ENCODE peak calls at places on chromosomes 1 and 21, in five cellular contexts. Y is upper lobe of right lung, B is mammary epithelial cell, E is heart left ventricle, L is breast epithelium. G is an unnamed sample.

GRCh38 chr1:180311011-180311730 is 81.1 kb downstream of the LHX4 start:
- DNase-seq in B (no peak), L (no peak), Y (no peak), E (no peak), G (no peak)

GRCh38 chr1:70038025-70038424 is 167.4 kb downstream of the LRRC40 start:
- DNase-seq in L (no peak), B (peak; percentile 95), E (no peak), Y (no peak), G (peak; percentile 65)

GRCh38 chr21:36045993-36046392 is 14.3 kb downstream of the SETD4 start:
- DNase-seq in Y (no peak), L (no peak), B (no peak), E (no peak), G (no peak)

GRCh38 chr1:220527279-220528048 is 472 bp upstream of the MARK1 start:
- DNase-seq in L (no peak), Y (no peak), B (peak; percentile 5), E (peak; percentile 57), G (no peak)

GRCh38 chr21:37554661-37555379 is 188.2 kb downstream of the DYRK1A start:
- DNase-seq in E (no peak), L (no peak), Y (no peak), B (no peak), G (no peak)

GRCh38 chr1:235644693-235645305 is 4.8 kb downstream of the GNG4 start:
- DNase-seq in E (no peak), Y (no peak), B (no peak), L (no peak), G (no peak)

GRCh38 chr1:47786301-47786700 is 210.9 kb downstream of the TRABD2B start:
- DNase-seq in L (no peak), B (no peak), E (no peak), Y (no peak), G (no peak)

GRCh38 chr21:41614456-41615010 is 106.6 kb upstream of the TMPRSS2 start:
- DNase-seq in Y (no peak), E (no peak), B (no peak), L (no peak), G (no peak)

GRCh38 chr1:43830802-43831201 is 102.8 kb upstream of the ARTN start:
- DNase-seq in L (no peak), E (no peak), Y (no peak), B (no peak), G (no peak)

GRCh38 chr1:156767879-156768608 is 709 bp downstream of the PRCC start:
- DNase-seq in B (peak; percentile 31), L (no peak), E (peak; percentile 39), Y (peak; percentile 79), G (no peak)

GRCh38 chr1:150973258-150973825 is 1.3 kb downstream of the CERS2 start:
- DNase-seq in Y (peak; percentile 72), L (no peak), E (peak; percentile 41), B (no peak), G (no peak)

GRCh38 chr1:231428392-231428791 is 6.3 kb upstream of the EGLN1 start:
- DNase-seq in Y (no peak), B (no peak), E (no peak), L (no peak), G (no peak)

GRCh38 chr1:231423648-231424047 is 1.6 kb upstream of the EGLN1 start:
- DNase-seq in Y (no peak), E (no peak), B (no peak), L (no peak), G (no peak)

GRCh38 chr1:231422798-231423309 is 767 bp upstream of the EGLN1 start:
- DNase-seq in Y (no peak), L (no peak), B (no peak), E (no peak), G (no peak)

GRCh38 chr1:231421971-231422797 is at the start of gene EGLN1:
- DNase-seq in B (peak; percentile 87), E (peak; percentile 90), L (peak; percentile 72), Y (peak; percentile 95), G (peak; percentile 72)

GRCh38 chr1:231424950-231425805 is 3.1 kb upstream of the EGLN1 start:
- DNase-seq in Y (no peak), L (no peak), E (peak; percentile 79), B (no peak), G (no peak)
- H3K36me3 ChIP-seq in Y (no peaks in the 10 kb centered on the region), L (no peaks in the 10 kb centered on the region), E (no peaks in the 10 kb centered on the region), B (no peaks in the 10 kb centered on the region), G (no peaks in the 10 kb centered on the region)

GRCh38 chr1:82225407-82226197 is 424.9 kb downstream of the ADGRL2 start:
- DNase-seq in Y (no peak), L (no peak), B (peak; percentile 77), E (no peak), G (no peak)

GRCh38 chr1:82220754-82221153 is 420.0 kb downstream of the ADGRL2 start:
- DNase-seq in E (no peak), B (no peak), Y (no peak), L (no peak), G (no peak)

GRCh38 chr1:82223091-82223490 is 422.4 kb downstream of the ADGRL2 start:
- DNase-seq in L (no peak), E (no peak), Y (no peak), B (no peak), G (no peak)

DNA sequence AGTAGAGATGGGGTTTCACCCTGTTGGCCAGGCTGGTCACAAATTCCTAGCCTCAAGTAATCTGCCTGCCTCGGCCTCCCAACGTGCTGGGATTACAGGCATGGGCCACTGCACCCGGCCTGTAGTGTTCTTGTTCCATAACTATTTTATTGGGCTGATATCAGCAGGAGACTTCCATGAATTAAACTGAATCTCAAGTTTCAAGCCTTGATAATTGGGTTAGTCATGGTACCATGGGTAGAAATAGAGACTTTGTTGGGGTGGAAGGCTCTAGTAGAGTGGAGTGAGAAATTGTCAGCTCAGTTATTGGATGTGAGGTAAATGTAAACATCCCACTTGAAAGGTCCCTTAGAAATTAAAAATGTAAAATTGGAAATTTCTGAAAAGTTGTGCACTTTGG is 419.1 kb downstream of the ADGRL2 start:
- DNase-seq in B (no peak), L (no peak), E (no peak), Y (no peak), G (no peak)
- H3K9me3 ChIP-seq in B (no peaks in the 10 kb centered on the region), L (no peaks in the 10 kb centered on the region), E (no peaks in the 10 kb centered on the region), Y (no peaks in the 10 kb centered on the region), G (no peaks in the 10 kb centered on the region)

GRCh38 chr1:228323401-228323800 is 83.2 kb downstream of the TRIM11 start:
- DNase-seq in B (no peak), Y (no peak), L (no peak), E (no peak), G (peak; percentile 23)
- H3K36me3 ChIP-seq in B (no peaks in the 10 kb centered on the region), Y (peaks cover 24% of the 10 kb centered on the region), L (peaks cover 15% of the 10 kb centered on the region), E (peaks cover 91% of the 10 kb centered on the region), G (no peaks in the 10 kb centered on the region)

GRCh38 chr1:247164694-247165093 is 7.1 kb downstream of the ZNF124 start:
- DNase-seq in Y (no peak), E (no peak), B (no peak), L (no peak), G (no peak)
- H3K9me3 ChIP-seq in Y (peaks cover 67% of the 10 kb centered on the region), E (peaks cover 60% of the 10 kb centered on the region), B (peaks cover 40% of the 10 kb centered on the region), L (peaks cover 33% of the 10 kb centered on the region), G (peaks cover 2% of the 10 kb centered on the region)

GRCh38 chr1:186793582-186793927 is 35.2 kb upstream of the PLA2G4A start:
- DNase-seq in E (no peak), L (no peak), B (no peak), Y (no peak), G (no peak)
- H3K36me3 ChIP-seq in E (no peaks in the 10 kb centered on the region), L (no peaks in the 10 kb centered on the region), B (no peaks in the 10 kb centered on the region), Y (no peaks in the 10 kb centered on the region), G (no peaks in the 10 kb centered on the region)

GRCh38 chr1:24424990-24425389 is 9.4 kb downstream of the NIPAL3 start:
- DNase-seq in B (no peak), L (no peak), Y (no peak), E (no peak), G (no peak)
- H3K9me3 ChIP-seq in B (no peaks in the 10 kb centered on the region), L (no peaks in the 10 kb centered on the region), Y (no peaks in the 10 kb centered on the region), E (no peaks in the 10 kb centered on the region), G (no peaks in the 10 kb centered on the region)

DNA sequence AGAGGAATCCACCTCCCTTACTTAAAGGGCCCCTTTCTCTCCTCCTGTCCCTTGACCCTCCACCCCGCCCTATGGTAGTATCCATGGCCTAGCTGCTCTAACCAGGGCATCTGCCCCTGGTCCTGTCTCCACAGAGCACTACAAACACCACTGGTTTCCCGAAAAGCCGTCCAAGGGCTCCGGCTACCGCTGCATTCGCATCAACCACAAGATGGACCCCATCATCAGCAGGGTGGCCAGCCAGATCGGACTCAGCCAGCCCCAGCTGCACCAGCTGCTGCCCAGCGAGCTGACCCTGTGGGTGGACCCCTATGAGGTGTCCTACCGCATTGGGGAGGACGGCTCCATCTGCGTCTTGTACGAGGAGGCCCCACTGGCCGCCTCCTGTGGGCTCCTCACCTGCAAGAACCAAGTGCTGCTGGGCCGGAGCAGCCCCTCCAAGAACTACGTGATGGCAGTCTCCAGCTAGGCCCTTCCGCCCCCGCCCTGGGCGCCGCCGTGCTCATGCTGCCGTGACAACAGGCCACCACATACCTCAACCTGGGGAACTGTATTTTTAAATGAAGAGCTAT is 1.7 kb downstream of the BTG2 start:
- DNase-seq in Y (peak; percentile 75), B (peak; percentile 35), E (peak; percentile 57), L (no peak), G (no peak)
- H3K36me3 ChIP-seq in Y (peaks cover 29% of the 10 kb centered on the region), B (peaks cover 13% of the 10 kb centered on the region), E (peaks cover 47% of the 10 kb centered on the region), L (no peaks in the 10 kb centered on the region), G (peaks cover 21% of the 10 kb centered on the region)

G was measured in RWPE2.